ENCODE peak calls at places on chromosome 11, in four cellular contexts. W, T, F and N are unnamed samples.

GRCh38 chr11:112789481-112789880 is 171.7 kb upstream of the NCAM1 start:
- DNase-seq in F (no peak), W (no peak), T (no peak), N (no peak)

GRCh38 chr11:74815966-74816365 is 67.3 kb downstream of the RNF169 start:
- DNase-seq in T (no peak), W (no peak), F (no peak), N (no peak)

GRCh38 chr11:106503901-106504300 is 426.4 kb downstream of the AASDHPPT start:
- DNase-seq in W (no peak), T (no peak), F (no peak), N (peak)

GRCh38 chr11:76456571-76456970 is 11.8 kb downstream of the EMSY start:
- DNase-seq in T (no peak), W (no peak), F (no peak), N (peak)

GRCh38 chr11:59053387-59053786 is 32.7 kb upstream of the GLYATL1B start:
- DNase-seq in W (peak), T (no peak), F (peak), N (peak)

GRCh38 chr11:95994340-95994728 is 70.4 kb upstream of the MTMR2 start:
- DNase-seq in F (no peak), T (no peak), W (no peak), N (no peak)

GRCh38 chr11:72398058-72398758 is 36.1 kb downstream of the CLPB start:
- DNase-seq in W (no peak), T (no peak), F (no peak), N (no peak)

GRCh38 chr11:129734654-129735053 is 81.0 kb upstream of the TMEM45B start:
- DNase-seq in F (no peak), T (no peak), W (no peak), N (no peak)

GRCh38 chr11:72741429-72741833 is 10.8 kb downstream of the ARAP1 start:
- DNase-seq in T (no peak), W (no peak), F (no peak), N (peak)

GRCh38 chr11:2348986-2349385 is 28.1 kb upstream of the CD81 start:
- DNase-seq in W (no peak), F (no peak), T (no peak), N (peak)

GRCh38 chr11:34999453-34999852 is 83.0 kb downstream of the PDHX start:
- DNase-seq in W (no peak), F (no peak), T (no peak), N (no peak)

GRCh38 chr11:132263231-132263630 is 892.8 kb downstream of the NTM start:
- DNase-seq in F (no peak), T (no peak), W (no peak), N (no peak)

GRCh38 chr11:102111011-102111786 is 952 bp downstream of the YAP1 start:
- DNase-seq in T (peak), W (peak), F (no peak), N (peak)

GRCh38 chr11:105960252-105961245 is 61.5 kb downstream of the MSANTD4 start:
- DNase-seq in F (no peak), W (no peak), T (no peak), N (peak)

GRCh38 chr11:35794850-35795249 is 132.3 kb downstream of the TRIM44 start:
- DNase-seq in T (no peak), W (no peak), F (no peak), N (peak)

GRCh38 chr11:44825058-44825795 is 98.5 kb downstream of the TSPAN18 start:
- DNase-seq in T (no peak), W (no peak), F (no peak), N (no peak)